ENCODE peak calls at places on chromosomes 16 and 17, in five cellular contexts. L is CD4-positive, CD25-positive, alpha-beta regulatory T cell; W is IMR-90; V is fibroblast of lung; X is testis. C is an unnamed sample.

GRCh38 chr17:74531231-74531761 is at the start of gene CD300LB:
- DNase-seq in X (no peak), V (no peak), W (no peak), L (no peak), C (no peak)

GRCh38 chr17:181213-182163 is at the start of gene DOC2B:
- DNase-seq in W (peak; percentile 27), V (peak; percentile 58), L (no peak), X (peak; percentile 59), C (no peak)

GRCh38 chr17:28811594-28812135 is 30.9 kb downstream of the FAM222B start:
- DNase-seq in W (peak; percentile 21), V (peak; percentile 21), X (no peak), L (no peak), C (no peak)

GRCh38 chr16:67474551-67474950 is 6.4 kb downstream of the ATP6V0D1 start:
- DNase-seq in X (no peak), W (no peak), L (no peak), V (no peak), C (no peak)

GRCh38 chr16:81616321-81617020 is 162.6 kb upstream of the PLCG2 start:
- DNase-seq in V (peak; percentile 57), X (peak; percentile 37), L (peak; percentile 58), W (peak; percentile 63), C (no peak)

GRCh38 chr16:76882105-76882504 is 308.9 kb upstream of the MON1B start:
- DNase-seq in L (no peak), W (no peak), X (no peak), V (no peak), C (no peak)

GRCh38 chr16:55930036-55930435 is 54.9 kb upstream of the CES5A start:
- DNase-seq in X (no peak), V (no peak), L (no peak), W (no peak), C (no peak)

GRCh38 chr17:74052993-74053744 is 150.3 kb upstream of the RPL38 start:
- DNase-seq in W (no peak), L (no peak), V (no peak), X (no peak), C (no peak)

GRCh38 chr17:77323413-77324171 is 182.8 kb downstream of the SEC14L1 start:
- DNase-seq in L (no peak), W (peak; percentile 52), V (peak; percentile 62), X (no peak), C (peak; percentile 73)

GRCh38 chr16:65372171-65372570 is 250.3 kb upstream of the CDH11 start:
- DNase-seq in V (no peak), L (no peak), W (no peak), X (no peak), C (no peak)

GRCh38 chr16:57600048-57600835 is 28.2 kb upstream of the ADGRG1 start:
- DNase-seq in L (no peak), W (peak; percentile 32), V (no peak), X (peak; percentile 71), C (peak; percentile 52)

GRCh38 chr17:35577826-35578194 is 561 bp downstream of the PEX12 start:
- DNase-seq in L (no peak), W (peak; percentile 18), X (no peak), V (peak; percentile 24), C (no peak)

GRCh38 chr16:88915639-88916327 is 49.3 kb upstream of the PABPN1L start:
- DNase-seq in V (no peak), L (no peak), W (no peak), X (no peak), C (no peak)

DNA sequence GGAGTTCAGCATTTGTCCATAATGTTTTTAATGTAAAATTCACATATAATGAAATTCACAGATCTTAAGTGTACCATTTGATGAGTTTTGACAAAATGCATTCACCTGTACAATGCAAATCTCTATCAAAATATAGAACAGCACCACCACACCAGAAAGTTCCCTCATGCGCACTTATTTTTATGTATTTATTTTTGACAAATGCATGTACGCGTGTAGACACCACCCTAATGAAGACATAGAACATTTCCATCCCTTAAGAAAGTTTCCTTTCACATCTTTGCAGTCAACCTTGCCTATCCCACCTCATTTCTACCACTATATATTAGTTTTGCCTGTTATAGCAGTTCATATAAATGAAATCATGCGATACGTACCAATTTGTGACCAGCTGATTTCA is 15.6 kb upstream of the IL4R start:
- DNase-seq in X (no peak), L (no peak), W (no peak), V (no peak), C (no peak)
- H3K4me3 ChIP-seq in X (no peak overlapping the region), L (no peak overlapping the region), W (no peak overlapping the region), V (no peak overlapping the region), C (no peak overlapping the region)

GRCh38 chr17:4788159-4788806 is 481 bp upstream of the GLTPD2 start:
- DNase-seq in X (no peak), W (no peak), L (no peak), V (no peak), C (no peak)
- H3K4me3 ChIP-seq in X (peak overlapping the region; percentile 72), W (no peak overlapping the region), L (no peak overlapping the region), V (no peak overlapping the region), C (no peak overlapping the region)

GRCh38 chr16:54287758-54288591 is 1.4 kb upstream of the IRX3 start:
- DNase-seq in V (no peak), X (no peak), L (no peak), W (no peak), C (no peak)
- H3K4me3 ChIP-seq in V (no peak overlapping the region), X (peak overlapping the region; percentile 55), L (no peak overlapping the region), W (no peak overlapping the region), C (peak overlapping the region; percentile 93)

GRCh38 chr16:14001521-14001920 is 69.6 kb upstream of the MRTFB start:
- DNase-seq in L (no peak), X (no peak), V (no peak), W (no peak), C (no peak)

GRCh38 chr16:14004031-14004718 is 66.9 kb upstream of the MRTFB start:
- DNase-seq in X (no peak), V (no peak), W (no peak), L (no peak), C (no peak)

GRCh38 chr16:14002416-14002815 is 68.7 kb upstream of the MRTFB start:
- DNase-seq in X (no peak), V (peak; percentile 56), W (no peak), L (no peak), C (no peak)

GRCh38 chr16:14004719-14005315 is 66.3 kb upstream of the MRTFB start:
- DNase-seq in V (no peak), X (no peak), L (no peak), W (no peak), C (no peak)

GRCh38 chr16:14003119-14003570 is 68.0 kb upstream of the MRTFB start:
- DNase-seq in W (peak; percentile 72), L (no peak), V (peak; percentile 77), X (peak; percentile 68), C (peak; percentile 40)
- H3K4me3 ChIP-seq in W (peak overlapping the region; percentile 15), L (no peak overlapping the region), V (peak overlapping the region; percentile 14), X (peak overlapping the region; percentile 38), C (peak overlapping the region; percentile 28)

DNA sequence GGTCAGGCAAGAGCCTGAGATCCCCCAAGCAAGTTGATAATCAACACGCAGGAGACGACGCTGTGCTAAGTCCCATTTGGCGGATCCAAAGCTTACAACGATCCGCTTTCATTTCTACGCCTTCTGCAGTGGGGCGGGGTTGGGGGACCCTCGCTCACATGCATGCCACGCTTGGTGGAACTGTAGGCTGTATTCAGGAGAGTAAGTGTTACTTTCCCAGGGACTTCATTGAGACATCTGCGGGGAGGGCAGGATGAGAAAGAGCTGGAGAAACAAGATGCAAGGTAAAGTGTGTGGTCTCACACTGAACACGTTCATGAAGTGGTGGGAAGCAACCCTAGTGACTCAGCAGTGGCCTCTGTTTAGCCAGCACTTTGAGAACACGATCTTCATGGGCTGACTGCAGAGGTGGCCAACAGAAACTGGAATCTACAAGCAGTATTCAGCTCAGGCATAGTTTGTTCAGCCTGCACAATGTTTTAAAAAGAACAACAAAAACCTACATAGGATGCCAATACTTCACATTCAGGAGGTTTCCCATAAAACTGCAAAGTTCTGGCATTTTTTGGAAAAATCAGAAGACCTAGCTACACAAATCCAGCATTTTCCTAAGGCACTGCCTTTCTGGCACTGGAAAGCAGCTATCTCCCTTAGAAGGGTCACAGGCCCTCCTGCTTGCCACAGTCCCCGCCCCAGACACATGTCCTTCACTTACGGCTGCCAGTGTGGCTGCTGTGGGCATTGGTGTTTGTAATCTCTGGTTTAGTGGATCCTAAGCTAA is 100.3 kb downstream of the XYLT1 start:
- DNase-seq in V (peak; percentile 85), L (no peak), X (peak; percentile 58), W (peak; percentile 69), C (peak; percentile 84)
- H3K4me3 ChIP-seq in V (no peak overlapping the region), L (peak overlapping the region; percentile 84), X (no peak overlapping the region), W (no peak overlapping the region), C (no peak overlapping the region)

GRCh38 chr16:49854227-49855203 is 1.4 kb downstream of the ZNF423 start:
- DNase-seq in W (no peak), X (no peak), V (peak; percentile 43), L (no peak), C (peak; percentile 74)
- H3K4me3 ChIP-seq in W (peak overlapping the region; percentile 71), X (peak overlapping the region; percentile 76), V (peak overlapping the region; percentile 31), L (no peak overlapping the region), C (peak overlapping the region; percentile 86)

C was measured in SJSA1.